ENCODE peak calls at places on chromosomes 12 and 14, in ten cellular contexts. C, M, W, H, G, Q, O, B, S and R are unnamed samples.

GRCh38 chr12:39571351-39571750 is 48.3 kb downstream of the ABCD2 start:
- DNase-seq in W (no peak), S (no peak), O (no peak), Q (peak), M (no peak), H (no peak), C (no peak), G (no peak), B (no peak), R (no peak)

GRCh38 chr12:110704750-110705149 is 15.8 kb upstream of the HVCN1 start:
- DNase-seq in C (no peak), H (no peak), O (no peak), G (peak), B (no peak), S (no peak), W (no peak), M (no peak), Q (no peak), R (peak)

GRCh38 chr12:13195848-13196301 is 651 bp upstream of the EMP1 start:
- DNase-seq in H (no peak), W (no peak), S (no peak), B (no peak), M (no peak), C (no peak), Q (peak), G (no peak), O (no peak), R (no peak)

GRCh38 chr12:94674835-94675234 is 24.5 kb upstream of the TMCC3 start:
- DNase-seq in O (no peak), G (no peak), H (no peak), S (no peak), Q (no peak), B (no peak), M (no peak), W (peak), C (no peak), R (no peak)

GRCh38 chr14:76918176-76918750 is 92.1 kb downstream of the LRRC74A start:
- DNase-seq in O (no peak), B (no peak), C (no peak), W (peak), G (peak), Q (peak), H (no peak), M (no peak), S (no peak), R (no peak)

GRCh38 chr14:61511558-61511924 is 183.8 kb upstream of the HIF1A start:
- DNase-seq in S (peak), Q (peak), O (no peak), H (no peak), C (peak), B (no peak), W (no peak), G (no peak), M (peak), R (no peak)

GRCh38 chr14:100203962-100204834 is 34.7 kb upstream of the YY1 start:
- DNase-seq in B (no peak), Q (peak), G (no peak), O (no peak), S (no peak), C (no peak), M (no peak), H (no peak), W (no peak), R (no peak)

GRCh38 chr12:118259079-118259478 is 113.6 kb downstream of the TAOK3 start:
- DNase-seq in C (no peak), H (no peak), M (no peak), S (no peak), B (no peak), O (no peak), W (no peak), G (no peak), Q (peak), R (no peak)

GRCh38 chr12:25835385-25835784 is 123.1 kb upstream of the RASSF8 start:
- DNase-seq in C (no peak), B (no peak), G (no peak), O (no peak), Q (peak), S (no peak), W (no peak), H (no peak), M (no peak), R (no peak)

GRCh38 chr14:99780690-99781089 is 12.5 kb upstream of the EML1 start:
- DNase-seq in Q (no peak), H (no peak), M (no peak), G (no peak), W (no peak), O (no peak), C (no peak), S (no peak), B (no peak), R (no peak)

GRCh38 chr12:28893365-28893764 is 255.7 kb upstream of the FAR2 start:
- DNase-seq in M (no peak), G (no peak), O (no peak), B (no peak), H (no peak), W (no peak), C (no peak), Q (peak), S (no peak), R (no peak)

GRCh38 chr14:62301911-62302310 is 539.7 kb downstream of the SNAPC1 start:
- DNase-seq in B (no peak), H (no peak), Q (peak), W (no peak), S (no peak), M (no peak), O (no peak), C (no peak), G (no peak), R (no peak)

GRCh38 chr14:38309522-38310262 is 53.8 kb upstream of the CLEC14A start:
- DNase-seq in C (no peak), G (no peak), Q (peak), M (no peak), O (no peak), W (no peak), B (no peak), H (no peak), S (no peak), R (no peak)

GRCh38 chr12:101066489-101066888 is 143.5 kb downstream of the SLC5A8 start:
- DNase-seq in S (no peak), Q (no peak), C (no peak), W (no peak), B (no peak), G (no peak), O (no peak), H (no peak), M (no peak), R (no peak)

GRCh38 chr12:19683178-19683927 is 244.1 kb downstream of the AEBP2 start:
- DNase-seq in W (no peak), M (no peak), Q (peak), B (no peak), O (no peak), S (no peak), H (no peak), C (no peak), G (no peak), R (no peak)

GRCh38 chr14:69876221-69876847 is 2.9 kb upstream of the SMOC1 start:
- DNase-seq in O (no peak), H (no peak), G (no peak), W (no peak), C (no peak), M (no peak), S (no peak), Q (no peak), B (no peak), R (no peak)

GRCh38 chr12:108801736-108802665 is 55.4 kb downstream of the SSH1 start:
- DNase-seq in H (no peak), M (no peak), C (no peak), W (no peak), B (peak), O (no peak), G (no peak), Q (peak), S (no peak), R (no peak)

GRCh38 chr12:124191024-124191359 is 103.9 kb upstream of the RFLNA start:
- DNase-seq in C (no peak), H (no peak), O (no peak), G (no peak), S (no peak), W (peak), M (no peak), Q (peak), B (no peak), R (no peak)

GRCh38 chr12:105983622-105984325 is 155.0 kb downstream of the NUAK1 start:
- DNase-seq in Q (peak), W (no peak), O (no peak), H (no peak), G (no peak), B (no peak), C (no peak), M (no peak), S (no peak), R (no peak)

GRCh38 chr12:67766370-67766769 is 117.8 kb downstream of the DYRK2 start:
- DNase-seq in S (no peak), H (no peak), M (no peak), W (no peak), B (no peak), O (no peak), C (no peak), Q (peak), G (no peak), R (no peak)

GRCh38 chr14:50059773-50060629 is 56.4 kb downstream of the VCPKMT start:
- DNase-seq in S (no peak), M (no peak), Q (no peak), W (peak), C (no peak), H (no peak), B (no peak), G (no peak), O (no peak), R (peak)

GRCh38 chr12:105334568-105334967 is 4.1 kb downstream of the C12orf75 start:
- DNase-seq in W (no peak), O (no peak), M (no peak), G (no peak), C (no peak), S (no peak), B (no peak), Q (peak), H (no peak), R (no peak)

GRCh38 chr14:92105073-92105844 is 1.1 kb downstream of the ATXN3 start:
- DNase-seq in G (no peak), B (no peak), S (no peak), O (no peak), Q (peak), M (no peak), H (no peak), C (no peak), W (no peak), R (no peak)

GRCh38 chr12:49365542-49365941 is 1.7 kb upstream of the SPATS2 start:
- DNase-seq in G (no peak), H (no peak), W (peak), M (no peak), O (no peak), C (no peak), S (no peak), Q (peak), B (no peak), R (no peak)

GRCh38 chr12:28088566-28089277 is 101.5 kb upstream of the CCDC91 start:
- DNase-seq in W (no peak), C (no peak), M (no peak), O (no peak), S (no peak), Q (no peak), B (no peak), G (no peak), H (no peak), R (no peak)

GRCh38 chr12:47078733-47079364 is 572 bp upstream of the PCED1B start:
- DNase-seq in O (no peak), H (no peak), Q (no peak), G (no peak), W (peak), C (peak), B (peak), M (peak), S (peak), R (no peak)

GRCh38 chr12:65655074-65655493 is 169.2 kb upstream of the HMGA2 start:
- DNase-seq in W (no peak), Q (peak), H (no peak), G (no peak), M (no peak), B (no peak), C (no peak), S (no peak), O (no peak), R (no peak)

GRCh38 chr12:74537126-74537706 is 419 bp upstream of the ATXN7L3B start:
- DNase-seq in Q (peak), W (peak), G (peak), H (no peak), M (no peak), C (no peak), S (no peak), B (no peak), O (no peak), R (no peak)

GRCh38 chr14:93939304-93940229 is 12.4 kb downstream of the FAM181A start:
- DNase-seq in S (peak), G (no peak), C (peak), Q (peak), B (peak), W (peak), O (peak), M (peak), H (peak), R (peak)

GRCh38 chr14:104885973-104886689 is 21.1 kb downstream of the CEP170B start:
- DNase-seq in S (no peak), M (no peak), H (no peak), B (peak), C (no peak), G (no peak), Q (no peak), W (no peak), O (no peak), R (no peak)

GRCh38 chr12:57694459-57695019 is 607 bp downstream of the OS9 start:
- DNase-seq in G (no peak), O (no peak), Q (no peak), H (peak), M (no peak), W (no peak), S (no peak), C (no peak), B (peak), R (no peak)

GRCh38 chr14:103516426-103517171 is 6.0 kb downstream of the CKB start:
- DNase-seq in C (no peak), S (no peak), W (no peak), G (no peak), Q (no peak), H (no peak), B (no peak), O (no peak), M (no peak), R (peak)

GRCh38 chr14:60648169-60648933 is 926 bp downstream of the SIX1 start:
- DNase-seq in O (no peak), H (no peak), Q (no peak), M (no peak), G (no peak), S (no peak), W (peak), B (peak), C (no peak), R (no peak)

GRCh38 chr14:68695326-68695768 is 97.5 kb downstream of the ZFP36L1 start:
- DNase-seq in M (no peak), H (no peak), B (no peak), O (no peak), Q (peak), S (peak), W (no peak), C (peak), G (no peak), R (peak)

GRCh38 chr14:32913725-32914124 is 25.0 kb upstream of the NPAS3 start:
- DNase-seq in H (no peak), B (no peak), S (no peak), M (no peak), C (no peak), G (no peak), Q (no peak), W (no peak), O (no peak), R (no peak)